ENCODE peak calls at places on chromosomes 12 and 14, in six cellular contexts. V is NCI-H1105, E is NCI-H460, H is NCI-H748 treated with DMSO at 0.1 percent for 48 hours, G is omental fat pad, A is Karpas-422. M is an unnamed sample.

GRCh38 chr14:74255281-74255680 is 16.0 kb downstream of the VSX2 start:
- DNase-seq in V (no peak), E (no peak), H (no peak), G (no peak), A (no peak), M (no peak)

GRCh38 chr14:78921856-78922255 is 751.7 kb downstream of the NRXN3 start:
- DNase-seq in V (no peak), E (no peak), H (no peak), G (no peak), A (no peak), M (no peak)

GRCh38 chr12:27207626-27208413 is 36.3 kb upstream of the STK38L start:
- DNase-seq in V (no peak), E (no peak), H (no peak), G (no peak), A (no peak), M (no peak)

GRCh38 chr12:104669057-104669770 is 212.5 kb downstream of the CHST11 start:
- DNase-seq in V (peak), E (peak), H (peak), G (no peak), A (no peak), M (peak)

GRCh38 chr12:4107436-4107878 is 166.1 kb upstream of the CCND2 start:
- DNase-seq in V (no peak), E (peak), H (no peak), G (no peak), A (peak), M (no peak)

GRCh38 chr14:51498411-51499227 is 153.1 kb upstream of the FRMD6 start:
- DNase-seq in V (no peak), E (no peak), H (no peak), G (no peak), A (no peak), M (no peak)

GRCh38 chr12:28500373-28501024 is 310.2 kb downstream of the CCDC91 start:
- DNase-seq in V (no peak), E (no peak), H (no peak), G (no peak), A (no peak), M (no peak)

GRCh38 chr12:96749978-96750377 is 157.1 kb upstream of the NEDD1 start:
- DNase-seq in V (no peak), E (no peak), H (no peak), G (no peak), A (no peak), M (no peak)

M was measured in NCI-H2227 treated with DMSO at 0.1 percent for 48 hours.